ENCODE peak calls at places on chromosome 13, in six cellular contexts. U is epithelial cell of esophagus, R is colonic mucosa, O is psoas muscle, C is dorsolateral prefrontal cortex, X is astrocyte. B is an unnamed sample.

GRCh38 chr13:26255717-26256277 is 1.9 kb downstream of the CDK8 start:
- DNase-seq in U (no peak), R (no peak), O (no peak), C (no peak), X (peak), B (no peak)

GRCh38 chr13:23889598-23890224 is 511 bp upstream of the MIPEP start:
- DNase-seq in U (peak), R (no peak), O (no peak), C (no peak), X (peak), B (no peak)

GRCh38 chr13:98965325-98965724 is 12.5 kb downstream of the DOCK9 start:
- DNase-seq in U (no peak), R (no peak), O (no peak), C (no peak), X (no peak), B (no peak)

GRCh38 chr13:88051746-88052482 is 380.7 kb downstream of the SLITRK5 start:
- DNase-seq in U (no peak), R (no peak), O (no peak), C (no peak), X (no peak), B (no peak)

GRCh38 chr13:66886248-66886647 is 343.9 kb downstream of the PCDH9 start:
- DNase-seq in U (peak), R (no peak), O (no peak), C (peak), X (no peak), B (no peak)

GRCh38 chr13:73056054-73056962 is 2.5 kb upstream of the KLF5 start:
- DNase-seq in U (peak), R (no peak), O (no peak), C (no peak), X (peak), B (no peak)

GRCh38 chr13:30338331-30338851 is 31.0 kb upstream of the KATNAL1 start:
- DNase-seq in U (peak), R (no peak), O (no peak), C (no peak), X (peak), B (no peak)

GRCh38 chr13:64767054-64767453 is 2463.1 kb downstream of the PCDH9 start:
- DNase-seq in U (no peak), R (no peak), O (no peak), C (no peak), X (no peak), B (no peak)

GRCh38 chr13:20669162-20669561 is 34.3 kb upstream of the IL17D start:
- DNase-seq in U (no peak), R (no peak), O (no peak), C (no peak), X (no peak), B (no peak)

GRCh38 chr13:78046349-78046748 is 127.7 kb upstream of the EDNRB start:
- DNase-seq in U (no peak), R (no peak), O (no peak), C (no peak), X (no peak), B (no peak)

GRCh38 chr13:76331948-76332712 is 554.1 kb downstream of the KCTD12 start:
- DNase-seq in U (no peak), R (no peak), O (no peak), C (no peak), X (peak), B (no peak)

GRCh38 chr13:76538004-76538403 is 348.2 kb downstream of the KCTD12 start:
- DNase-seq in U (no peak), R (no peak), O (no peak), C (no peak), X (no peak), B (no peak)

GRCh38 chr13:26619321-26619720 is 61.8 kb downstream of the WASF3 start:
- DNase-seq in U (peak), R (no peak), O (no peak), C (no peak), X (peak), B (no peak)

GRCh38 chr13:20610006-20610405 is 43.0 kb downstream of the IFT88 start:
- DNase-seq in U (no peak), R (no peak), O (no peak), C (no peak), X (no peak), B (no peak)

GRCh38 chr13:21134475-21134874 is 41.9 kb downstream of the SKA3 start:
- DNase-seq in U (no peak), R (no peak), O (no peak), C (no peak), X (no peak), B (no peak)

GRCh38 chr13:38875186-38875875 is 115.3 kb downstream of the STOML3 start:
- DNase-seq in U (no peak), R (no peak), O (no peak), C (no peak), X (no peak), B (no peak)

GRCh38 chr13:99295488-99296252 is 11.5 kb downstream of the GPR183 start:
- DNase-seq in U (no peak), R (no peak), O (no peak), C (no peak), X (no peak), B (no peak)

GRCh38 chr13:49238621-49239020 is 9.1 kb upstream of the CDADC1 start:
- DNase-seq in U (no peak), R (no peak), O (no peak), C (no peak), X (no peak), B (no peak)

GRCh38 chr13:103812558-103812957 is 746.3 kb upstream of the SLC10A2 start:
- DNase-seq in U (no peak), R (no peak), O (no peak), C (no peak), X (no peak), B (no peak)

GRCh38 chr13:100883453-100883852 is 208.9 kb upstream of the TMTC4 start:
- DNase-seq in U (no peak), R (no peak), O (no peak), C (no peak), X (no peak), B (no peak)

GRCh38 chr13:39655041-39655568 is 357 bp upstream of the COG6 start:
- DNase-seq in U (no peak), R (no peak), O (no peak), C (no peak), X (no peak), B (no peak)

GRCh38 chr13:92074658-92075057 is 676.2 kb downstream of the GPC5 start:
- DNase-seq in U (peak), R (no peak), O (no peak), C (no peak), X (no peak), B (no peak)

GRCh38 chr13:23921451-23921888 is 24.2 kb upstream of the C1QTNF9B start:
- DNase-seq in U (peak), R (peak), O (no peak), C (no peak), X (peak), B (no peak)

GRCh38 chr13:73069206-73069815 is 10.5 kb downstream of the KLF5 start:
- DNase-seq in U (peak), R (no peak), O (no peak), C (no peak), X (peak), B (no peak)

GRCh38 chr13:96984061-96984508 is 10.2 kb downstream of the OXGR1 start:
- DNase-seq in U (peak), R (peak), O (no peak), C (no peak), X (no peak), B (no peak)

GRCh38 chr13:26991508-26992181 is 180.0 kb downstream of the USP12 start:
- DNase-seq in U (no peak), R (no peak), O (no peak), C (peak), X (no peak), B (peak)

GRCh38 chr13:22789916-22790315 is 390.9 kb upstream of the SGCG start:
- DNase-seq in U (no peak), R (no peak), O (no peak), C (no peak), X (no peak), B (no peak)

GRCh38 chr13:63025741-63026140 is 1610.1 kb upstream of the PCDH20 start:
- DNase-seq in U (no peak), R (no peak), O (no peak), C (no peak), X (no peak), B (no peak)

GRCh38 chr13:76936736-76937135 is 11.6 kb upstream of the ACOD1 start:
- DNase-seq in U (peak), R (no peak), O (no peak), C (no peak), X (no peak), B (no peak)

GRCh38 chr13:26523007-26523406 is 34.5 kb upstream of the WASF3 start:
- DNase-seq in U (no peak), R (no peak), O (no peak), C (peak), X (no peak), B (no peak)

GRCh38 chr13:29577135-29578051 is 18.1 kb downstream of the SLC7A1 start:
- DNase-seq in U (no peak), R (no peak), O (no peak), C (peak), X (no peak), B (no peak)

GRCh38 chr13:43285891-43286602 is 262.7 kb downstream of the DNAJC15 start:
- DNase-seq in U (no peak), R (no peak), O (no peak), C (no peak), X (peak), B (no peak)

GRCh38 chr13:67150608-67151007 is 79.5 kb downstream of the PCDH9 start:
- DNase-seq in U (peak), R (no peak), O (no peak), C (no peak), X (no peak), B (no peak)

GRCh38 chr13:20525144-20525600 is 485 bp downstream of the CRYL1 start:
- DNase-seq in U (peak), R (peak), O (peak), C (peak), X (no peak), B (peak)

GRCh38 chr13:93279982-93280381 is 53.4 kb downstream of the GPC6 start:
- DNase-seq in U (no peak), R (no peak), O (no peak), C (no peak), X (no peak), B (no peak)

GRCh38 chr13:32309312-32309711 is 5.9 kb downstream of the ZAR1L start:
- DNase-seq in U (no peak), R (no peak), O (no peak), C (no peak), X (no peak), B (no peak)

GRCh38 chr13:23629566-23630272 is 59.5 kb downstream of the TNFRSF19 start:
- DNase-seq in U (no peak), R (no peak), O (no peak), C (no peak), X (no peak), B (no peak)

GRCh38 chr13:82847595-82847994 is 1034.7 kb downstream of the SLITRK1 start:
- DNase-seq in U (peak), R (no peak), O (no peak), C (no peak), X (no peak), B (no peak)

DNA sequence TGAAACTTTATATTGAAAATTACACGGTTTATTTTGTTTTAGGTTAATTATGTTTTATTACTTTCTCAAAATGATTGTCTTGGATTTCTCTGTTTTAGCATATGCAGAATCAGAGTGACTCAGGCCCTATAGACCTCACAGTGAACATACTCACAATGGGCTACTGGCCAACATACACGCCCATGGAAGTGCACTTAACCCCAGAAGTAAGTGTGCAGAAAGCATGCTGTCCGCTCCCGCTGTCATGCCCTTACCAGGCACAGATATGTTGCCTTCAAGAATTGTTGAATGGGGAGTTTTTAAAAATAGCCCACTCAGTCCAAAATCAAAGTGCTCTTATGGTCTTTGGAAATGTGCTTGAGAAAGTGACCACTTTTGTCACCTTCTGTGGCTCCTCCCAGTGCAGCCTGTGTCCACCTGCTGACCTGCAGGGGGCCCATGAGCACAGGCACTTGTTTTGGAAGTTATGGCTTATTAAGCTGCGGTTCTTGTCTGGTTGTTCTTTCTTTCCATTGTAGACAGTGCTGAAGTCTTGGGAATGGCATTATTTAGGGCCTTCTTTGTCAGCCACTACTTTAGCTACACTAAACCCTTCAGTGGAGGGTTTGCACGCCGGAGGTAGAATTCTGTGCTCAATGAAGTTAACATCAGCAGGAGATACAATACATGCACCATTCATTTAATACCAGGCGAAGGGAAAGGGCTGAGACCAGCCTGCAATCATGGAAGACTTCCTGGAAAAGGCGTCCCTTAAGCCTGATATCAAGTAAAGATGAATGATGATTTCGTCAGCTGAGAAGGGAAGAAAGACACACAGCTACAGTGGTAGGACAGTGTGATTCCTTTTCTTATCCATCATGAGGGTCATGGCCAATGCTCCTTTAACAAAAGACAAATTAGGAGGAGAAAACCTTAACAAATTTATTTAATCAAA is 36.7 kb downstream of the CUL4A start:
- DNase-seq in U (peak), R (no peak), O (no peak), C (no peak), X (no peak), B (no peak)
- TF ChIP-seq CTCF in U (peak), R (no peak), O (peak), C (no peak), X (peak), B (peak)

GRCh38 chr13:69324109-69324886 is 783.3 kb upstream of the ATXN8OS start:
- DNase-seq in U (peak), R (no peak), O (no peak), C (no peak), X (peak), B (no peak)
- TF ChIP-seq CTCF in U (peak), R (no peak), O (no peak), C (no peak), X (peak), B (no peak)

GRCh38 chr13:34420975-34421719 is 520.9 kb upstream of the NBEA start:
- DNase-seq in U (peak), R (no peak), O (no peak), C (no peak), X (no peak), B (no peak)
- TF ChIP-seq CTCF in U (peak), R (no peak), O (no peak), C (no peak), X (no peak), B (no peak)

GRCh38 chr13:41568990-41569387 is 111.6 kb downstream of the RGCC start:
- DNase-seq in U (no peak), R (no peak), O (no peak), C (no peak), X (peak), B (no peak)
- TF ChIP-seq CTCF in U (no peak), R (no peak), O (no peak), C (peak), X (no peak), B (no peak)

GRCh38 chr13:94427313-94427712 is 52.2 kb downstream of the DCT start:
- DNase-seq in U (peak), R (no peak), O (no peak), C (no peak), X (no peak), B (no peak)

GRCh38 chr13:94431987-94432386 is 47.5 kb downstream of the DCT start:
- DNase-seq in U (no peak), R (no peak), O (no peak), C (no peak), X (no peak), B (no peak)

GRCh38 chr13:94433055-94433947 is 46.2 kb downstream of the DCT start:
- DNase-seq in U (peak), R (no peak), O (no peak), C (no peak), X (no peak), B (peak)

GRCh38 chr13:94435604-94436226 is 43.8 kb downstream of the DCT start:
- DNase-seq in U (peak), R (no peak), O (no peak), C (no peak), X (peak), B (no peak)

DNA sequence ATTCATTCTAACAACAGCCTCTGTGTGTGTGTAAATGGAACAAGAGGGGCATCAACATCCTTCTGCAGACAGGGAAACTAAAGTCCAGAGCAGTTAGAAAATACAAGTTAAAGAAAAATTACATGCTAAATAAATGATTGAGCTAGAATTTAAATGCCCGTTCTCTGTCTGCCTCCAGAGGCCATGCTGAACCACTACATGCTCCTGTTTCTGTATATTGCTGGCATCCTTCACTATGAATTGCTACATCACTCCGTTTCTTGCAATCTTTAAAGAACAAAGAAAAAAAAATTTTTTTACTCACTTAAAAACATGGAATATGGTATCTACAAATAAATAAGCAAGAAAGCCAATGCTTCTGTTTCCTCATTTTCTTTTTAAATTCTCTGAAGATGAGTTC is 47.9 kb downstream of the DCT start:
- DNase-seq in U (no peak), R (no peak), O (no peak), C (no peak), X (no peak), B (no peak)
- TF ChIP-seq CTCF in U (no peak), R (no peak), O (no peak), C (no peak), X (no peak), B (no peak)

GRCh38 chr13:28375250-28375930 is 119.5 kb downstream of the FLT1 start:
- DNase-seq in U (no peak), R (no peak), O (no peak), C (no peak), X (no peak), B (no peak)

GRCh38 chr13:28379371-28380083 is 115.4 kb downstream of the FLT1 start:
- DNase-seq in U (no peak), R (no peak), O (no peak), C (no peak), X (no peak), B (no peak)

GRCh38 chr13:28380319-28380718 is 114.6 kb downstream of the FLT1 start:
- DNase-seq in U (no peak), R (no peak), O (no peak), C (no peak), X (no peak), B (no peak)

GRCh38 chr13:28373803-28374202 is 121.1 kb downstream of the FLT1 start:
- DNase-seq in U (no peak), R (no peak), O (no peak), C (no peak), X (no peak), B (no peak)

DNA sequence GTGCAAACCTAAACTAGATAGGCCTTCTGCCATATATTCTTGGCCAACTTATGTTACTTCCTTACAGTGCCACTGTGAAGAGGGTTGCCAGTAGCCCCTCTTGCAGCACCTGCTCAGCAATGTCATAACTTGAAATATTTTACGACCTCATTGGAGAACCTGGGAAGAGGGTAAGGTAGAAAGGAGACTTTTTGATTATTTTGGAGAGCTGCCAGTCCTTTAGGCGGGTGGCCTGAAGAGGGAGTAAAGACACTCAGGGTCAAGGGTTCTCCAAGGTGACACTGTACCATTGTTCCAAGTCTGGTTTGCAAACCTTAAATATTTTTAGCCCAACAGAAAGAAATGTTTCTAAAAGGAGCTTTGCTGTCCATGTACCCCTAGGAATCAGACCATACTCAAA is 118.3 kb downstream of the FLT1 start:
- DNase-seq in U (no peak), R (peak), O (no peak), C (no peak), X (no peak), B (no peak)
- TF ChIP-seq CTCF in U (no peak), R (no peak), O (no peak), C (no peak), X (no peak), B (no peak)

GRCh38 chr13:33373624-33374023 is 88.1 kb upstream of the STARD13 start:
- DNase-seq in U (no peak), R (no peak), O (no peak), C (no peak), X (no peak), B (no peak)
- TF ChIP-seq CTCF in U (peak), R (no peak), O (no peak), C (no peak), X (no peak), B (no peak)

GRCh38 chr13:101916108-101916757 is 463.8 kb downstream of the ITGBL1 start:
- DNase-seq in U (peak), R (no peak), O (peak), C (peak), X (no peak), B (peak)
- TF ChIP-seq CTCF in U (no peak), R (no peak), O (no peak), C (no peak), X (no peak), B (peak)

DNA sequence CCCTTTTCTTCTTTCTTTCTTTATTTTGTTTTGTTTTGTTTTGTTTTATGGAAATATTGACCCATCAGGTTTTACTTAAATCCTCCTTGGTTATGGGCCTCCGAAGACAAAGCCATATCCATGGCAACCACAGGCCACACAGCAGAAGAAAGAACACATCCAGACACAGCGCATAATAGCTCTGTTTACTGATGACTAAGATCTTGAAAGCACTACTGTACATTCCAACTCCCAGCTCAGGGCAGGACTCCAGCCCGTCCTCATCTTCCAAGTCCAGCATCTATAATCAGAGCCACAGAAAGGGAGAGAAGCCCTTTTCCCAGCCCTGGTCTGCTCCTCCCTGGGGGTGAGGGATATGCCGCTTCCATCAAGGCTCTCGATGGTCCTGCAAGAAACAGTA is 84.3 kb downstream of the NUFIP1 start:
- DNase-seq in U (peak), R (peak), O (peak), C (no peak), X (peak), B (no peak)
- TF ChIP-seq CTCF in U (no peak), R (no peak), O (no peak), C (no peak), X (no peak), B (no peak)